ENCODE peak calls at places on chromosomes 2 and 18, in six cellular contexts. G is HepG2, E is ovary, P is transverse colon, F is stomach, D is suprapubic skin. N is an unnamed sample.
A peak's percentile ranks its signal among the peaks of the same experiment; 100 is the strongest.

GRCh38 chr18:54240629-54241107 is 16.2 kb upstream of the MBD2 start:
- DNase-seq in G (no peak), E (no peak), P (no peak), F (no peak), D (peak; percentile 65), N (no peak)

GRCh38 chr2:160214461-160215055 is 14.5 kb upstream of the ITGB6 start:
- DNase-seq in G (peak; percentile 42), E (no peak), P (no peak), F (no peak), D (no peak), N (peak; percentile 69)

GRCh38 chr2:238243496-238244076 is 3.7 kb upstream of the HES6 start:
- DNase-seq in G (no peak), E (no peak), P (no peak), F (no peak), D (no peak), N (no peak)

GRCh38 chr2:224909885-224910517 is 132.3 kb downstream of the DOCK10 start:
- DNase-seq in G (no peak), E (peak; percentile 72), P (no peak), F (peak; percentile 35), D (peak; percentile 74), N (peak; percentile 41)

GRCh38 chr18:40868110-40868858 is 1086.8 kb upstream of the PIK3C3 start:
- DNase-seq in G (peak; percentile 3), E (no peak), P (no peak), F (no peak), D (no peak), N (peak; percentile 6)

GRCh38 chr2:150325656-150326055 is 161.8 kb downstream of the RND3 start:
- DNase-seq in G (no peak), E (no peak), P (no peak), F (no peak), D (no peak), N (no peak)

GRCh38 chr18:63585988-63586387 is 1.2 kb upstream of the SERPINB13 start:
- DNase-seq in G (no peak), E (no peak), P (no peak), F (no peak), D (no peak), N (no peak)

GRCh38 chr2:95279435-95280035 is 5.3 kb downstream of the PROM2 start:
- DNase-seq in G (no peak), E (no peak), P (no peak), F (no peak), D (no peak), N (no peak)

GRCh38 chr2:238203973-238204683 is 633 bp upstream of the ILKAP start:
- DNase-seq in G (no peak), E (no peak), P (no peak), F (no peak), D (no peak), N (no peak)

GRCh38 chr2:147173186-147173575 is 671.6 kb upstream of the ACVR2A start:
- DNase-seq in G (peak; percentile 18), E (no peak), P (no peak), F (no peak), D (no peak), N (peak; percentile 4)

GRCh38 chr2:240566203-240567136 is 1.8 kb upstream of the RNPEPL1 start:
- DNase-seq in G (peak; percentile 92), E (peak; percentile 93), P (peak; percentile 98), F (peak; percentile 97), D (peak; percentile 96), N (peak; percentile 91)

GRCh38 chr2:233133239-233133638 is 73.1 kb downstream of the INPP5D start:
- DNase-seq in G (no peak), E (no peak), P (no peak), F (no peak), D (peak; percentile 2), N (no peak)

GRCh38 chr2:241049739-241050623 is 51.6 kb downstream of the SNED1 start:
- DNase-seq in G (no peak), E (no peak), P (peak; percentile 6), F (no peak), D (no peak), N (no peak)

GRCh38 chr18:48724455-48724854 is 185.6 kb downstream of the CTIF start:
- DNase-seq in G (no peak), E (no peak), P (peak; percentile 52), F (no peak), D (no peak), N (no peak)

GRCh38 chr2:205754924-205755321 is 72.6 kb downstream of the NRP2 start:
- DNase-seq in G (peak; percentile 42), E (peak; percentile 53), P (peak; percentile 39), F (no peak), D (no peak), N (peak; percentile 66)

GRCh38 chr2:158598856-158599517 is 142.2 kb downstream of the PKP4 start:
- DNase-seq in G (no peak), E (no peak), P (no peak), F (no peak), D (no peak), N (no peak)

GRCh38 chr18:61209802-61210201 is 123.4 kb upstream of the CDH20 start:
- DNase-seq in G (no peak), E (no peak), P (no peak), F (no peak), D (peak; percentile 76), N (no peak)

DNA sequence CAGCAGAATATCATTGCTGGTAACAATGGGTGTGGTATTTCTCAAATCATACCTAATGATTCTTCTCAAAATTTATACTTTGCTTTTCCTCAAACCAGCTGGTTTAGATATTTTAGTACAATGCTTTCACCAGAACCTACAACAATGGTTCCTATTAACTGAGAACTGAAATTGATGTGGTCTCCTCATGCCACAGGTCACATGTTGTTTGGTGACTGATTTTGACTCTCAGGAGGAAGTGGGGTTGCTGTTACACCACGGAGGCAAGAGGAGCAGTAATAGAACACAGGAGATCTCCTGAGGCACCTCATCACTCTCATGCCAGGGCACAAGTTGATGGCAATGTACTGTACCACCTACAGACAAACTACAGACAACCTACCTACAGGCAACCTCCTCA is 3.0 kb upstream of the CEP68 start:
- DNase-seq in G (no peak), E (no peak), P (peak; percentile 54), F (no peak), D (no peak), N (no peak)
- TF ChIP-seq EP300 in G (no peak), E (no peak), P (no peak), F (no peak), D (no peak), N (no peak)

GRCh38 chr2:11154460-11155325 is 574 bp upstream of the SLC66A3 start:
- DNase-seq in G (peak; percentile 92), E (peak; percentile 100), P (peak; percentile 99), F (peak; percentile 98), D (peak; percentile 99), N (peak; percentile 99)
- TF ChIP-seq EP300 in G (no peak), E (no peak), P (peak; percentile 48), F (no peak), D (no peak), N (no peak)

GRCh38 chr2:28239152-28239551 is 153.5 kb upstream of the FOSL2 start:
- DNase-seq in G (no peak), E (no peak), P (no peak), F (no peak), D (no peak), N (no peak)

DNA sequence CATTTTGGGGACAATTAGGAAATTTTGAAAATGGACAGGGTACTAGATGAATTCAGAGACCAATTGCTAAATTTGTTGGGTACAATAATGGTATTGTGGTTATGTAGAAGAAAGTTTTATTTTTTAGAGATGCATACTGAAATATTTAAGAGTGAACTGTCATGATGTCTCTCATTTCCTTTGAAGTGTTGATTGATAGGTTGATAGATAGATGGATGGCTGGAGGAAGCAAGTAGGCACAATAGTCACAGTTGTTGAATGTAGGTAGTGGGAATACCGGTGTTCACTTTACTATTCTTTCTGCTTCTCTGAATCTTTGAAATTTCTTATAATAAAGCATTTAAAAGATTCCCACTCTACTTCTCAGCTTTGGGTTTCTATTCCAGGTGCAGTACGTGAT is 151.7 kb upstream of the FOSL2 start:
- DNase-seq in G (no peak), E (no peak), P (no peak), F (no peak), D (no peak), N (no peak)
- TF ChIP-seq EP300 in G (no peak), E (no peak), P (no peak), F (no peak), D (no peak), N (no peak)

DNA sequence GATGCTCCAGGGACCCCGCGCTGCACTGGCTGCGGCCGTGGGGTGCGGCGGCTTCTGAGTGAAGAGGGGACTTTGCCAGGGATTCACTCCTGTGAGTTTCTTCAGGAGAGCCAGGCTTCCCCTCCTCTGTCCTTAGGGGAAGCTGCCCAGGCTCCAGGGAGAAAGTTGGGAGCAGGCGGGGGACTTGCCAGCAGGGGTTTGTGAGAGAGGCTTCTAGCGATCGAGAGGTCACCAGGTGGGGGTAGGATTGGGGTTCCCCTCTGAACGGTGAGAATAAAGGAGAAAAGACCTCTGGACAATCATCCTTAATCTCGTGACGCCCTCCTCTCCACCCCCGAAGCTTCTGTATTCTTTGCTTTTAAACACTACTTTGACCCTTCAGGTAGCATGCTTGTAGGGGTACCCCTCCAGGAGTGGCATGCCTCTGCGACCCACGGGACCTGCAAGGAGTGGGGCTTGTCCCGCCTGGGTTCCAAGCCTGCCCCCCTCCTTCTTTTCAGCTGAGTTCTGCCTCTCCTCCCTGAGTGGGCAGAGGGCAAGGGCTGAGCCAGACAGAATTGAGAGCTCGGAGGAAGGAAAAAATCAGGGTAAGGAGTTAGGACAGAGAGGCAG is 601 bp downstream of the PROKR1 start:
- DNase-seq in G (no peak), E (no peak), P (no peak), F (no peak), D (no peak), N (no peak)
- TF ChIP-seq EP300 in G (no peak), E (no peak), P (no peak), F (no peak), D (no peak), N (no peak)

DNA sequence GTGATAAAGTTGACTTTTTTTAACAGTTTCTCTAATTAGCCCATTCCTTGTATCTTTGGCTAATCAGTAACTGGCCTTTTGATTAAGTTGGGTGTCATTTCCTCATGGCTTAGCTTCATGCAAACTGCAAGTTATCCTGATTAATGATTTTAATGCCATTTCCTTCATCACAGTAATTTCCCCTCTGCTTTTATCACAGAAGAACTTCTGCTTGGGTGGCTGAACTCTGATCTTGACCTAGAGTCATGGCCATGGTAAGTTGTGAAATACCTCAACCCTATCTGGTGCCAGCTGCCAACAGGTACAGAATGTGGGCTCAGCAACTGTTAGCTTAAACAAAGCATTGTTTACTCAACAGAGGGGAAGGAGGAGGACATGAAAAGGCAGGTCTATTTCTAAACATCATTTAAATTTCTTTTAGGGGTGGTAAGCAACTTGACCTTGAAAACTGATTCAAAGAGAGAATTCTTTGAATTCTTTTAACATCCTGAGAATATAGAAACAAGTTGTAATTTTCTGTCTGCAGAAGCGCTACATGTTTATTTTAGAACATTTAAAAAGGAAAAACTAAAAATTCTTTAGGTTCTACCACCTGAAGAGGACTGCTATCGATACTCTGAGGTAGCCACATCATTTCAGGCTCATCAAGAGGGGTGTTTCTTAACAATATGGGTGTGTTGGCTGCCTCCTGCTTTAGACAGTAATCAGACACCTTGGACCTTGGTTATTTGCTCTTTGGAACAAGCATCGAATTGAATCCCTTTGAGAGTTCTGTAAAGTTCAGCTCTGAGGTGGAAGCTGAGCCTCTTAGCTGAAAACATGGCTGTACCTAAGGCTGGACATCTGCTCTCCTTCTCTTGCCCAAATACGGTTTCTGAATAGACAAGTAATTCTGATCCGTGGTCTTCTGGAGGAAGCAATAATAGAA is 39.7 kb downstream of the ANXA4 start:
- DNase-seq in G (peak; percentile 97), E (no peak), P (peak; percentile 47), F (peak; percentile 80), D (no peak), N (peak; percentile 67)
- TF ChIP-seq EP300 in G (peak; percentile 95), E (no peak), P (no peak), F (no peak), D (no peak), N (peak; percentile 98)

GRCh38 chr2:98775146-98775988 is 44.4 kb upstream of the MGAT4A start:
- DNase-seq in G (no peak), E (no peak), P (no peak), F (peak; percentile 42), D (no peak), N (no peak)
- TF ChIP-seq EP300 in G (no peak), E (no peak), P (no peak), F (no peak), D (no peak), N (no peak)